ENCODE peak calls at places on chromosomes 5 and 9, in six cellular contexts. One of them, this sample, is unnamed.

GRCh38 chr5:36301858-36302603 is at the start of gene RANBP3L:
- DNase-seq in nucleus accumbens: no peak
- DNase-seq in heart left ventricle: no peak
- DNase-seq in BE2C: no peak
- DNase-seq in EL: peak
- DNase-seq in GM20000: no peak
- DNase-seq in this sample: no peak

GRCh38 chr5:78369680-78370079 is 9.3 kb downstream of the SCAMP1 start:
- DNase-seq in BE2C: no peak
- DNase-seq in GM20000: no peak
- DNase-seq in nucleus accumbens: no peak
- DNase-seq in EL: no peak
- DNase-seq in heart left ventricle: no peak
- DNase-seq in this sample: no peak

GRCh38 chr5:167466992-167467391 is 824.5 kb upstream of the WWC1 start:
- DNase-seq in EL: no peak
- DNase-seq in nucleus accumbens: no peak
- DNase-seq in heart left ventricle: no peak
- DNase-seq in GM20000: no peak
- DNase-seq in BE2C: no peak
- DNase-seq in this sample: no peak

GRCh38 chr9:127430415-127430814 is 6.2 kb downstream of the ZNF79 start:
- DNase-seq in nucleus accumbens: no peak
- DNase-seq in heart left ventricle: no peak
- DNase-seq in EL: no peak
- DNase-seq in BE2C: no peak
- DNase-seq in GM20000: no peak
- DNase-seq in this sample: no peak

GRCh38 chr5:171419663-171420428 is 399 bp downstream of the FGF18 start:
- DNase-seq in nucleus accumbens: no peak
- DNase-seq in heart left ventricle: peak
- DNase-seq in GM20000: peak
- DNase-seq in EL: peak
- DNase-seq in BE2C: peak
- DNase-seq in this sample: peak

GRCh38 chr5:180399391-180399790 is 46.3 kb upstream of the GFPT2 start:
- DNase-seq in heart left ventricle: no peak
- DNase-seq in nucleus accumbens: no peak
- DNase-seq in BE2C: no peak
- DNase-seq in EL: no peak
- DNase-seq in GM20000: no peak
- DNase-seq in this sample: no peak

GRCh38 chr5:178418471-178419010 is 171.7 kb downstream of the COL23A1 start:
- DNase-seq in BE2C: no peak
- DNase-seq in heart left ventricle: no peak
- DNase-seq in EL: no peak
- DNase-seq in nucleus accumbens: no peak
- DNase-seq in GM20000: no peak
- DNase-seq in this sample: no peak

GRCh38 chr5:132008961-132009680 is 2.3 kb downstream of the ACSL6 start:
- DNase-seq in BE2C: no peak
- DNase-seq in GM20000: peak
- DNase-seq in nucleus accumbens: no peak
- DNase-seq in EL: no peak
- DNase-seq in heart left ventricle: no peak
- DNase-seq in this sample: no peak

GRCh38 chr9:107674937-107675277 is 185.3 kb upstream of the KLF4 start:
- DNase-seq in BE2C: no peak
- DNase-seq in EL: peak
- DNase-seq in GM20000: no peak
- DNase-seq in nucleus accumbens: peak
- DNase-seq in heart left ventricle: peak
- DNase-seq in this sample: no peak

GRCh38 chr5:67799732-67800234 is 415.8 kb upstream of the PIK3R1 start:
- DNase-seq in GM20000: no peak
- DNase-seq in heart left ventricle: peak
- DNase-seq in BE2C: peak
- DNase-seq in nucleus accumbens: no peak
- DNase-seq in EL: peak
- DNase-seq in this sample: no peak

GRCh38 chr5:180908998-180909731 is 10.2 kb downstream of the BTNL8 start:
- DNase-seq in GM20000: no peak
- DNase-seq in nucleus accumbens: no peak
- DNase-seq in heart left ventricle: no peak
- DNase-seq in EL: no peak
- DNase-seq in BE2C: no peak
- DNase-seq in this sample: no peak

GRCh38 chr9:125963932-125964331 is 216.8 kb downstream of the PBX3 start:
- DNase-seq in BE2C: no peak
- DNase-seq in nucleus accumbens: no peak
- DNase-seq in heart left ventricle: no peak
- DNase-seq in EL: no peak
- DNase-seq in GM20000: no peak
- DNase-seq in this sample: no peak